ENCODE peak calls at places on chromosomes 1 and 21, in five cellular contexts. X is adrenal gland, H is testis, L is HCT116, C is uterus. W is an unnamed sample.

GRCh38 chr1:224637510-224637909 is 21.4 kb downstream of the CNIH3 start:
- DNase-seq in C (no peak), L (no peak), X (no peak), H (no peak), W (no peak)

GRCh38 chr1:113256348-113256729 is 134.0 kb upstream of the MAGI3 start:
- DNase-seq in L (no peak), C (no peak), X (no peak), H (no peak), W (no peak)

GRCh38 chr1:169634877-169635276 is 5.0 kb upstream of the SELP start:
- DNase-seq in L (no peak), X (no peak), H (no peak), C (no peak), W (no peak)

GRCh38 chr1:46797696-46798470 is 963 bp upstream of the CYP4B1 start:
- DNase-seq in C (no peak), X (no peak), H (peak), L (no peak), W (no peak)

GRCh38 chr1:171251741-171252300 is 3.5 kb downstream of the FMO1 start:
- DNase-seq in X (peak), H (peak), C (no peak), L (no peak), W (peak)

GRCh38 chr21:44263768-44264167 is 2.1 kb upstream of the DNMT3L start:
- DNase-seq in C (no peak), H (no peak), L (no peak), X (no peak), W (no peak)

GRCh38 chr1:64077281-64077940 is 126.0 kb upstream of the UBE2U start:
- DNase-seq in C (no peak), L (no peak), X (no peak), H (no peak), W (no peak)

GRCh38 chr1:187938092-187938491 is 1109.3 kb downstream of the PLA2G4A start:
- DNase-seq in H (no peak), X (no peak), C (no peak), L (no peak), W (no peak)

GRCh38 chr1:6445062-6445763 is 20.6 kb downstream of the ESPN start:
- DNase-seq in L (no peak), X (peak), H (no peak), C (no peak), W (peak)

GRCh38 chr1:38962560-38962959 is 20.9 kb upstream of the RHBDL2 start:
- DNase-seq in X (no peak), C (no peak), H (no peak), L (no peak), W (no peak)

GRCh38 chr1:26772687-26773086 is 15.1 kb upstream of the PIGV start:
- DNase-seq in C (no peak), H (no peak), X (no peak), L (no peak), W (no peak)

GRCh38 chr1:153598309-153599172 is 14.4 kb downstream of the S100A16 start:
- DNase-seq in L (no peak), H (no peak), X (no peak), C (no peak), W (no peak)

GRCh38 chr1:70762386-70762785 is 285.2 kb downstream of the PTGER3 start:
- DNase-seq in C (no peak), X (no peak), H (no peak), L (no peak), W (no peak)

GRCh38 chr1:203627819-203628184 is 1.2 kb downstream of the ATP2B4 start:
- DNase-seq in L (no peak), H (peak), X (peak), C (peak), W (peak)

GRCh38 chr1:10790155-10790707 is 6.2 kb downstream of the CASZ1 start:
- DNase-seq in C (no peak), X (no peak), L (no peak), H (no peak), W (no peak)

GRCh38 chr1:167584581-167584980 is 31.0 kb upstream of the CREG1 start:
- DNase-seq in H (no peak), X (no peak), L (no peak), C (no peak), W (no peak)

GRCh38 chr1:181855380-181855779 is 206.1 kb downstream of the ZNF648 start:
- DNase-seq in L (no peak), C (no peak), X (no peak), H (no peak), W (no peak)

GRCh38 chr1:78599294-78599693 is 21.0 kb upstream of the IFI44L start:
- DNase-seq in X (no peak), C (no peak), L (no peak), H (no peak), W (no peak)

DNA sequence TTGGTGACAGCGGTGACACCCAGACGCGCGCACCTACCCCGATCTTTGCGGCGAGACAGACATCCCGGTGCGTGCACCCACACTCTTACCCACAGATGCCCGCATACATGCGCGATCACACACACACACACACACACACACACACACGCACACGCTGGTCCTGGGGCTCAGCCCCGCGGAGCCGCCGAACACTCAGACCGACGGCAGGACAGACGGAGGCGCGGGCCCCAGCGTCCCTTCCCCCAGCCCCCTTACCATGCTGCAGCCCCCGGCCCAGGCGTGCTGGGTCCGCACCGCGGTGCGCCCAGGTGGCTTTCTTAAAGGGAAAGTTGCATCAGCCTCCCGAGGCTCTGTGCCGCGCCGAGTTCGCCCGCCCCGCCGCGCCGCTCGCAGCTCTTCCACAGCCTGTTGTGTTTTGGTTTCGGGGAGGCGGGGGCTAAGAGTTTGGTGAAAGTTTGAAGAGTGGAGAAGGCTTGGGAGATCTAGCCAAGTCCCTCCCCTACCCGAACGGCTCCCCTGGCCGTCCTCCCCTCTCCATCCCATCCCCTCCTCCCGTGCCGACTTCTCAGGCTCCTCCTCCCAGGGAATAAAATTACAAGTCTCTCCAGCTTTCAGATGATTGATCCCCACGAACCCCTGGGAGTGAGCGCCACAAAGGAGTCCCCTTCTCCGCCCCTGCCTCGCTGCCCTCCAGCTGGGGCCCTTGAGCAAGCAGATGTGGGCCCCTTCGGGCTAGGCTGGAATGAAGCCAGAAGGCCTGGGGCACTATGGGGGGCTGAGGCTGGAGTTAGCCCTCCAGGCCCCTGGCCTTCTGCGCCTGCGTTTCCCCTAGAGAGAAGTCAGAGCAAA is at the start of gene SLC6A9:
- DNase-seq in C (peak), X (peak), H (peak), L (no peak), W (peak)
- TF ChIP-seq POLR2A in C (peak), X (peak), H (no peak), L (no peak), W (peak)

GRCh38 chr1:156368157-156368658 is 803 bp upstream of the RHBG start:
- DNase-seq in C (no peak), L (no peak), H (no peak), X (no peak), W (no peak)
- TF ChIP-seq POLR2A in C (no peak), L (no peak), H (no peak), X (no peak), W (no peak)

DNA sequence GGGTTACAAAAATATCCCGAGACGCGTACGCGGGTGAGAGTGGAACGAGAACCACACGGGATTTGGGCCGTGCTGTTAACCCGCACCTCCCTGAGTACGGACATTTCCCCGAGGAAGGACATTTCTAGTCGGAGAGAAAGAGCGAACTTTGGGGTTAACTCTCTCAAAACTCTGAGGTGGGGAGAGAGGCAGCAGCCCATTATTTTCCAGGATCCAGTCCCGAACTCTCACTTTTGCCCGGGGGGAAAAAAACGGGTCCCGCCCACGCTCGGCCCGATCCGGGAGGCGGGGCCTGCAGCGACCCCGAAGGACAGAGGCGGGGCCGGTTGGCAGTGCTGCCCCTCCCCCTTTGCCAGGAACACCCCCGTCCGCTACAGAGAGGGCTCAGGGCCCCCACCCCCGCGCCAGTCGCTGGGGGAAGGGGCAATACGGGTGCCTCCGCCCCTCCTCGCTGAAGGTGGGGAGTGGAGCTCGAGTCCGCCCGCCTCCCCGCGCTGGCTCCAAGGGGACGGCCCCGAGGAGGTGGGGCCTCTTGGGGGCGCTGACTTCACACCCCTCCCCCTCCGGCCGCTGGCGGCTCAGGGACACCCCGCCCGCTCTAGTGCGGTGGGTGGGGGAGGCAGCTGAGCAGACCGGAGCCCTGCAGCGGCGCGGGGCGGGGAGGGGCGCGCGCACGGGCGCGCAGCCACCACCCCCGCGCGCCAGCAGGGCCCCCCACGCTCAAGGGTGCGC is 722 bp downstream of the NUCKS1 start:
- DNase-seq in H (peak), C (peak), X (peak), L (peak), W (peak)
- TF ChIP-seq POLR2A in H (no peak), C (peak), X (peak), L (no peak), W (peak)

GRCh38 chr1:156500847-156501686 is 492 bp upstream of the MEF2D start:
- DNase-seq in H (peak), L (peak), X (peak), C (peak), W (peak)

GRCh38 chr1:156503672-156504055 is 3.1 kb upstream of the MEF2D start:
- DNase-seq in L (no peak), H (no peak), C (no peak), X (no peak), W (no peak)

GRCh38 chr1:156504062-156504813 is 3.7 kb upstream of the MEF2D start:
- DNase-seq in H (no peak), X (peak), L (no peak), C (no peak), W (peak)

GRCh38 chr1:156502396-156502748 is 1.8 kb upstream of the MEF2D start:
- DNase-seq in X (peak), C (no peak), H (no peak), L (no peak), W (peak)

DNA sequence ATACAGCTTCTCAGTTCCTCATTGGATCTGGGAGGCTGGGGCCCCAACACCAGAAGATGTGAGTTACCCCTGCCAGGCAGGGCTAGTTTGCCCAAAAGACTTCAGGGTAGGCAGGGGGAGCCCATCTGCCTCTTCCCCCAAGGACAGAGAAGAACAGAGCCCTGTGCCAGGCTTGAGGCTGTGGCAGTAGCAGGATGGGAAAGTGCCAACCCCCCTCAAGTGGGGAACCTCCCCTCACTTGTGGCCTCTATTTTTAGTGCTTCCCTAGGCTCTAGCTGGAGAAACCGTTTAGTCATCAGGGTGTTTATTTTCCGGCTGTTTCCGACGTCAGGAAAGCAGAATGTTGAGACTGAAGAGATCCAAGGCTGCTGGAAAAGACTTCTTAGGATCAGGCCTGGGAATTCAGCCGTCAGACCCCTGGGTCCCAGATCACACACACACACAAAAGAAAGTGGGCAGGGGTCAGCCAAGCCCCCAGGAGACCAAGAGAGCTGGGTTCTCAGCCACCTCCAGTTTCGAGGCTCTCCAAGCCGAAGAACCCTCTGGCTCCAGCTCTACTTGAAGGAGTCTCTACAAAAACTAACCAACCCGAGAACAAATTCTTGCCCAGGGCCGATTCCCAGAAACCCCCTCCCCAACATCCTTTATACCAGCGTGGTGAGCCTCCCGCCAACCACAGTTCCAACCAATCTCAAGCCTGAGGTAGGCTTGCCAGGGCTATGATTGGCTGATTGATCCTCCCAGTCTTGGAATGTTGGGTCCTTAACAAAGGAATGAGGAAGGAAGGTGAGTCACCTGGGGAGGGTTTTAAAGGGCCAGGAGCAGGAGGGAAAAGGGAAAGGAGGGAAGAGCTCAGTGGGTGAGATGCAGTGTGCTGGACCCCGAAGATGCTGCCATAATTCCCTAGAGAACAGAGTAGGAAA is 2.4 kb upstream of the MEF2D start:
- DNase-seq in H (peak), X (peak), L (peak), C (peak), W (no peak)
- TF ChIP-seq POLR2A in H (no peak), X (peak), L (no peak), C (peak), W (peak)

GRCh38 chr21:36541721-36542139 is 61.8 kb upstream of the CLDN14 start:
- DNase-seq in C (no peak), X (no peak), H (no peak), L (no peak), W (no peak)

GRCh38 chr21:36544545-36544944 is 64.6 kb upstream of the CLDN14 start:
- DNase-seq in L (no peak), H (no peak), X (no peak), C (no peak), W (no peak)

GRCh38 chr21:36540700-36541099 is 60.8 kb upstream of the CLDN14 start:
- DNase-seq in L (no peak), X (no peak), C (no peak), H (no peak), W (no peak)

GRCh38 chr21:36543924-36544323 is 64.0 kb upstream of the CLDN14 start:
- DNase-seq in X (no peak), L (no peak), C (no peak), H (no peak), W (no peak)

GRCh38 chr21:36542312-36543101 is 62.6 kb upstream of the CLDN14 start:
- DNase-seq in L (no peak), C (no peak), H (no peak), X (no peak), W (no peak)
- TF ChIP-seq POLR2A in L (no peak), C (no peak), H (no peak), X (no peak), W (no peak)

DNA sequence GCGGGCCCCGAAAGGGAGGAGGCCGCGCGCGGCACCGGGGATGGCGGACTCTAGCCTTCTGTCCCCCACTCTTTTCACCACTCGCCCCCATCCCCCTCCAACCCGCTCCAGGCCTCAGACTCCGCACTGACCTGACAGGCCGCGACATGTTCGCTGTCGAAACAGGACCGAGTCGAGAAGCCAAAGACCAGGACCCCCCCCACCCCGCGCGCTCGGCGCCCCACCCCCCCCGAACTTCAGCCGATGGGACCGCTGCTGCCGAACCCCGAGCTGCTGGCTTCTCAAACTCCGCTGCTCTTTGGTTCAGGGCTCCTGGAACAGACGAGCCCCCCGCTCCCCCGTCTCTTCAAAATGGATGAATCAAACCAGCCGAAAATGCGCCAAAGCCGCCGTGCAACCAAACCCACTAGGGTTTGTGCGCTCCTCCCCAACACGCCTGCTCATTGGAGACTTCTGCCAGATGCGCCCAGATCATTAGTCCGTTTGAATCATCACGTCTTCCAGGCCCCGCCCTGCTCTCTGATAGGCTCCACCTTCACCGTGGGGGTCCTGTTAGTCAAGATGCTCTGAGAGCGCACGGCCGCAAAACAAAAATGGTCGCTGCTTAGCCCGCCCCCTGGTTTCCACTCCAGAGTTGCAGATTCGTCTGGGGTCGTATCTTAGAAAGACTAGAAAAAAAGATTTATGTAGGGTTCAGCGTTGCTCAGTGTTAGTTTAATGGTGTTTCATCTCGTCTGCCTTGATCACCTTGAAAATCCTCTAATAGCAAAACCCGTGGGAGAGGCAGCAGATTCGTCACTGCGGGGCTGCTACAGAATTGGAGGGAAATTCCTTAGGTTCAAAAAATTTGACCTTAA is at the start of gene NUCKS1:
- DNase-seq in L (peak), H (peak), X (peak), C (peak), W (peak)
- TF ChIP-seq POLR2A in L (peak), H (peak), X (peak), C (no peak), W (peak)

DNA sequence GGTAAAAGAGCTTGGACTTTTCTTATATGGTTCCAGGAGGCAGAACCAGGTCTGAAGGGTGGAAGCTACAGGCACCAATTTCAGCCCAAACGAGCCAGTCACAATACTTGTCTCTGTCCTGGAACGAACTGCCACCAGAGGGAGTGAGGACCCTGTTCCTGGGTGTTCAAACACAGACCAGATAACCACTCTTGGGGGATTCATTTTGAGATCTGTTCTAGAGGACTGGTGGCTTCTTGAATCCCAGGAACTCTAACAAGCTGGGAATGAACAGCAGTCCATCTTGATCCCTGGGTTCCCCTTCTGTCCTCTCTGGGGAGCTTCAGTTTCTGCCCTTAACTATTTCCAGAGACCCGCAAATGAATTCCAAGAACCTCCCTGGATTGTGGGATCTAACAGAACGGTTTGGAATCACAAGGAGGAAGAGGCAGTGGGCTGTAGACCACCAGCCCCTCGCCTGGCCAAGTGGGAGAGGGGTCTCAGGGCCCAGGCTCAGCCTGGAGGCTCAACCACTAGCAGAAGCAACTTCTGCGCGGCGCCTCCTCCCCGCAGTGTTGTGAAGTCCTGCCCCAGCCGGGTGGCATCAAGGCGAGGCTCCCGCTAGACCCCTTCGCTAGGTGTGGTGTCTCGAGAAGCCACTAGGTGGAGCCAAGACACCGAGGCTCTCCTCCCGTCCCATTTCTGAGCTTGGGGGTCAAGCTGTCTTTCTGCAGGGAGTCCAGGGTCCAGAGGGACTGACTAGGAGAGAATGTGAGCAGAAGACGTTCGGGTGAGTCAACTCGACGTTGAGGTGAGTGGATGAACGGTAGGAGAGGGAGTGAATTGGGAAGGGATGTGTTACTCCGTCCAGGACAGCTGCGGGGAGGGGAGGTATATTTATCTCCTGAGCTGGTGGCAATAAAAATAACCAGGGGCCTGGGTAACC is 12.1 kb upstream of the NES start:
- DNase-seq in H (peak), X (peak), C (peak), L (peak), W (peak)
- TF ChIP-seq POLR2A in H (no peak), X (no peak), C (no peak), L (no peak), W (no peak)

GRCh38 chr1:32066489-32066873 is 6.3 kb upstream of the TMEM39B start:
- DNase-seq in X (peak), H (peak), C (peak), L (peak), W (peak)
- TF ChIP-seq POLR2A in X (no peak), H (no peak), C (no peak), L (no peak), W (no peak)

GRCh38 chr1:238384381-238384780 is 493.7 kb upstream of the ZP4 start:
- DNase-seq in L (no peak), C (no peak), X (no peak), H (no peak), W (no peak)
- TF ChIP-seq POLR2A in L (no peak), C (no peak), X (no peak), H (no peak), W (no peak)

GRCh38 chr1:53945433-53946251 is at the start of gene IFT25:
- DNase-seq in X (peak), C (peak), H (peak), L (peak), W (peak)
- TF ChIP-seq POLR2A in X (peak), C (peak), H (peak), L (peak), W (peak)

W was measured in erythroblast.